ENCODE peak calls at places on chromosomes 13 and 19, in five cellular contexts. U is ovary, T is colonic mucosa, B is IMR-90, P is GM23338. E is an unnamed sample.

GRCh38 chr13:24301434-24301833 is 7.9 kb upstream of the C1QTNF9 start:
- DNase-seq in U (no peak), T (no peak), B (no peak), P (no peak), E (no peak)

GRCh38 chr13:53311561-53311960 is 282.9 kb downstream of the OLFM4 start:
- DNase-seq in P (peak; percentile 54), U (no peak), T (no peak), B (no peak), E (no peak)

GRCh38 chr13:40665754-40666057 is 735 bp downstream of the FOXO1 start:
- DNase-seq in B (no peak), P (no peak), U (no peak), T (no peak), E (peak; percentile 21)

GRCh38 chr13:98291658-98292057 is 114.6 kb upstream of the RNF113B start:
- DNase-seq in B (no peak), U (no peak), T (no peak), P (no peak), E (no peak)

GRCh38 chr13:21625366-21625765 is 21.4 kb upstream of the MICU2 start:
- DNase-seq in P (peak; percentile 53), B (peak; percentile 52), T (peak; percentile 29), U (no peak), E (no peak)

GRCh38 chr19:18697680-18698079 is 14.2 kb downstream of the CRTC1 start:
- DNase-seq in U (no peak), B (no peak), P (no peak), T (peak; percentile 54), E (peak; percentile 27)

GRCh38 chr13:50901701-50902100 is 7.9 kb upstream of the RNASEH2B start:
- DNase-seq in T (no peak), U (no peak), P (no peak), B (no peak), E (no peak)

GRCh38 chr19:46080561-46080960 is 39.8 kb upstream of the IGFL4 start:
- DNase-seq in T (no peak), U (no peak), P (no peak), B (peak; percentile 92), E (no peak)

GRCh38 chr13:113548778-113549621 is 35.6 kb upstream of the TFDP1 start:
- DNase-seq in U (no peak), T (peak; percentile 14), B (no peak), P (no peak), E (no peak)

GRCh38 chr13:107883561-107884175 is 331.7 kb downstream of the LIG4 start:
- DNase-seq in U (no peak), T (no peak), P (no peak), B (peak; percentile 93), E (no peak)

GRCh38 chr13:27280009-27280646 is 9.5 kb downstream of the RASL11A start:
- DNase-seq in U (no peak), P (no peak), B (no peak), T (no peak), E (no peak)

GRCh38 chr13:67221630-67222226 is 8.4 kb downstream of the PCDH9 start:
- DNase-seq in T (no peak), P (no peak), B (no peak), U (no peak), E (no peak)

GRCh38 chr19:31943305-31943704 is 402.1 kb upstream of the ZNF507 start:
- DNase-seq in B (no peak), P (peak; percentile 59), U (no peak), T (no peak), E (no peak)

GRCh38 chr19:32061304-32061703 is 284.1 kb upstream of the ZNF507 start:
- DNase-seq in U (no peak), P (no peak), T (no peak), B (no peak), E (no peak)

GRCh38 chr13:95099541-95099940 is 201.7 kb downstream of the ABCC4 start:
- DNase-seq in T (no peak), U (no peak), P (no peak), B (peak; percentile 28), E (no peak)

GRCh38 chr19:28687296-28687695 is 525.7 kb downstream of the UQCRFS1 start:
- DNase-seq in B (no peak), P (no peak), T (no peak), U (no peak), E (no peak)

GRCh38 chr19:33236696-33237390 is 11.2 kb upstream of the SLC7A10 start:
- DNase-seq in P (no peak), B (no peak), U (no peak), T (no peak), E (no peak)

GRCh38 chr19:14383898-14384669 is 2.8 kb downstream of the ADGRE5 start:
- DNase-seq in T (peak; percentile 58), P (no peak), B (peak; percentile 55), U (no peak), E (no peak)

GRCh38 chr13:112928958-112929777 is 39.8 kb upstream of the MCF2L start:
- DNase-seq in P (no peak), U (no peak), T (peak; percentile 70), B (peak; percentile 28), E (no peak)

GRCh38 chr19:50358483-50359431 is 6.7 kb downstream of the NAPSA start:
- DNase-seq in B (peak; percentile 20), T (peak; percentile 61), P (no peak), U (peak; percentile 75), E (peak; percentile 74)

GRCh38 chr13:44692173-44692713 is 116.1 kb upstream of the TSC22D1 start:
- DNase-seq in T (no peak), B (peak; percentile 43), U (no peak), P (peak; percentile 27), E (no peak)

GRCh38 chr13:57552441-57552840 is 79.1 kb upstream of the PCDH17 start:
- DNase-seq in U (no peak), P (no peak), T (no peak), B (no peak), E (no peak)

GRCh38 chr19:4707956-4708650 is 15.5 kb downstream of the DPP9 start:
- DNase-seq in P (no peak), B (peak; percentile 53), U (peak; percentile 67), T (no peak), E (peak; percentile 77)

GRCh38 chr13:99756281-99756680 is 215.3 kb downstream of the ZIC5 start:
- DNase-seq in T (no peak), P (no peak), U (no peak), B (no peak), E (no peak)

GRCh38 chr19:47095707-47096704 is 17.6 kb downstream of the ZC3H4 start:
- DNase-seq in P (peak; percentile 41), T (peak; percentile 99), B (no peak), U (peak; percentile 49), E (peak; percentile 77)

GRCh38 chr19:31099470-31100190 is 249.6 kb downstream of the TSHZ3 start:
- DNase-seq in U (no peak), P (no peak), T (no peak), B (no peak), E (no peak)

GRCh38 chr13:65600702-65601101 is 1629.4 kb downstream of the PCDH9 start:
- DNase-seq in B (peak; percentile 78), U (no peak), T (no peak), P (no peak), E (no peak)

GRCh38 chr13:36858285-36858684 is 39.3 kb downstream of the RFXAP start:
- DNase-seq in U (no peak), T (no peak), B (peak; percentile 65), P (peak; percentile 87), E (no peak)

GRCh38 chr19:5718032-5718578 is 1.8 kb downstream of the LONP1 start:
- DNase-seq in U (no peak), P (no peak), T (no peak), B (peak; percentile 72), E (no peak)
- H3K4me3 ChIP-seq in U (no peak overlapping the region), P (peak overlapping the region; percentile 88), T (no peak overlapping the region), B (peak overlapping the region; percentile 49), E (peak overlapping the region; percentile 98)

DNA sequence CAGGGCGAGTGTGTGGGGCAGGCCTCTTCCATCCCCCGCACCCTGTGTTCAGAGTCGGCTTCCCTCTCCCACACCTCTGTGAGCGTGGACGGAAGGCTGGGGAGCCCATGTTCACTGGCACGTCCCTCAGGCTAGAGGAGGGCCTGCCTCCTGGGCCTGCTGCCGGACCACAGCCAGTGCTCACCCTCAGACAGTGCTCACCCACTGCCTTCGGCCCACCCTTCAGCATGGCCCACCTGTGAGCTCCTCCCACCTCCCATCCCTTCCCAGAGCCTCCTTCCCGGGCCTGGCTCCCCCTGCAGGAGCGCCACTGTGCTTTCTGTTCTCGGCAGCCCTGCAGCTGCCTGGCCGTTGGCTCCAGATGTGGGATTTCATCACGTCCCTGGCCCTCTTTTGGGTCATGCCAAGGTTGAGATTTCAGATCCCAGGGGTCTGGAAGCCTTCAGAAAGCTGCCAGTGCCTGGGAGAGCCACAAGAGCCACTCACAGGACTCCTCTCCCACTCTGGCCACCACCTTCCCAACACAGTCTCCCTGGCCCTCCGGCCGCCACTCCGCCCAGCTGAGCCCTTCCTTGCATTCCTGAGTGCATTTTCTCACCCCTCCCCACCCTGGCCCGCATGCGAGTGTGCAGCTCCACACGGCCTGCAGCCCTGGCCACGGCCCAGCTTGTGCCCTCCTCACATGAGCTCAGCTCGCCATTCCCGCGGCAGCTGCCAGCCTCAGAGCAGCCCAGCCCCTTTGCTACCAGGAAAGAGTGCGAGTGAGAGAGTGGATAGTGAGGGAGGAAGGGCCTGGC is 25.3 kb downstream of the CAPN12 start:
- DNase-seq in T (no peak), B (no peak), P (peak; percentile 74), U (no peak), E (peak; percentile 75)
- TF ChIP-seq CTCF in T (no peak), B (peak; percentile 30), P (peak; percentile 61), U (no peak), E (peak; percentile 59)

DNA sequence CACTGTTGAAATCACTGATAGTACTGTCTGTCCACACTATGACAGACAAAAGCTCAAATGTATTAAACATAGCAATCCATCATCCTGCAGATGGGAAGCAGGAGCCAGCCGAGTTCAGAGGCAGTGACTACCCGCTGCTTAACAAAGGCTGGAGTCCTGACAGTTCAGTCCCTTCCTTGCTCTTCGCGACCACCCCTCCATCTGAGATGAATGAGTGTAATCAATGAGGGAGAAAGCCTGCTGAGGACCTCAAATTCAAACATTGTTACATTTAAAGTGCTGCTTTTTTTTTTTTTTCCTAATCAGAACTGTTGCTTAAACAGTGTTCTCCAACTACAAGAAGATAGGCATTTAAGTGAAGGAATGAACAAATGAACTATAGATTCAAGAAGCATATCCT is 14.9 kb downstream of the DACH1 start:
- DNase-seq in P (no peak), T (no peak), B (no peak), U (no peak), E (no peak)
- H3K27ac ChIP-seq in P (no peak overlapping the region), T (no peak overlapping the region), B (no peak overlapping the region), U (no peak overlapping the region), E (no peak overlapping the region)

GRCh38 chr19:34316741-34317241 is 48.2 kb upstream of the GPI start:
- DNase-seq in P (no peak), U (no peak), B (peak; percentile 66), T (no peak), E (no peak)
- H3K4me3 ChIP-seq in P (no peak overlapping the region), U (no peak overlapping the region), B (no peak overlapping the region), T (no peak overlapping the region), E (no peak overlapping the region)

GRCh38 chr13:81540777-81541176 is 1199.9 kb upstream of the SPRY2 start:
- DNase-seq in T (no peak), P (peak; percentile 55), U (no peak), B (no peak), E (no peak)
- TF ChIP-seq CTCF in T (no peak), P (no peak), U (no peak), B (no peak), E (no peak)

GRCh38 chr19:57786286-57786685 is 16.8 kb downstream of the ZNF586 start:
- DNase-seq in U (no peak), T (no peak), B (no peak), P (peak; percentile 25), E (no peak)

GRCh38 chr19:57786906-57787305 is 17.4 kb downstream of the ZNF586 start:
- DNase-seq in P (peak; percentile 48), U (no peak), B (no peak), T (no peak), E (no peak)

GRCh38 chr19:57789288-57789687 is 19.8 kb downstream of the ZNF586 start:
- DNase-seq in P (no peak), B (no peak), T (no peak), U (no peak), E (no peak)

GRCh38 chr19:57788114-57788692 is 18.7 kb downstream of the ZNF586 start:
- DNase-seq in B (no peak), P (no peak), U (no peak), T (no peak), E (no peak)
- H3K27ac ChIP-seq in B (no peak overlapping the region), P (peak overlapping the region; percentile 9), U (no peak overlapping the region), T (no peak overlapping the region), E (no peak overlapping the region)

E was measured in left ventricle myocardium inferior.